ENCODE peak calls at places on chromosomes 13 and 19, in four cellular contexts. One of them, this sample, is unnamed.

GRCh38 chr13:108959254-108959653 is 329.8 kb downstream of the MYO16 start:
- DNase-seq in activated gamma-delta T cell treated with anti-CD3 and anti-CD28 coated beads, Interleukin-2, amount 50 U/mL, for 16 hours: no peak
- DNase-seq in CMK: no peak
- DNase-seq in astrocyte of the cerebellum: no peak
- DNase-seq in this sample: no peak

GRCh38 chr13:20301391-20302071 is 69.4 kb upstream of the GJB6 start:
- DNase-seq in activated gamma-delta T cell treated with anti-CD3 and anti-CD28 coated beads, Interleukin-2, amount 50 U/mL, for 16 hours: no peak
- DNase-seq in CMK: no peak
- DNase-seq in astrocyte of the cerebellum: no peak
- DNase-seq in this sample: no peak

GRCh38 chr19:3010871-3011270 is 18.2 kb downstream of the TLE2 start:
- DNase-seq in activated gamma-delta T cell treated with anti-CD3 and anti-CD28 coated beads, Interleukin-2, amount 50 U/mL, for 16 hours: no peak
- DNase-seq in CMK: no peak
- DNase-seq in astrocyte of the cerebellum: no peak
- DNase-seq in this sample: no peak

GRCh38 chr19:21568816-21569496 is 63.6 kb downstream of the ZNF429 start:
- DNase-seq in activated gamma-delta T cell treated with anti-CD3 and anti-CD28 coated beads, Interleukin-2, amount 50 U/mL, for 16 hours: peak; percentile 56
- DNase-seq in CMK: peak; percentile 54
- DNase-seq in astrocyte of the cerebellum: peak; percentile 31
- DNase-seq in this sample: no peak

GRCh38 chr19:7507884-7508283 is 8.0 kb upstream of the ZNF358 start:
- DNase-seq in activated gamma-delta T cell treated with anti-CD3 and anti-CD28 coated beads, Interleukin-2, amount 50 U/mL, for 16 hours: no peak
- DNase-seq in CMK: peak; percentile 72
- DNase-seq in astrocyte of the cerebellum: no peak
- DNase-seq in this sample: peak; percentile 37

GRCh38 chr19:30437869-30438268 is 65.7 kb downstream of the ZNF536 start:
- DNase-seq in activated gamma-delta T cell treated with anti-CD3 and anti-CD28 coated beads, Interleukin-2, amount 50 U/mL, for 16 hours: no peak
- DNase-seq in CMK: no peak
- DNase-seq in astrocyte of the cerebellum: no peak
- DNase-seq in this sample: no peak

GRCh38 chr13:95530178-95530577 is 22.3 kb upstream of the CLDN10 start:
- DNase-seq in activated gamma-delta T cell treated with anti-CD3 and anti-CD28 coated beads, Interleukin-2, amount 50 U/mL, for 16 hours: no peak
- DNase-seq in CMK: no peak
- DNase-seq in astrocyte of the cerebellum: peak; percentile 49
- DNase-seq in this sample: no peak

GRCh38 chr13:100828226-100828625 is 153.6 kb upstream of the TMTC4 start:
- DNase-seq in activated gamma-delta T cell treated with anti-CD3 and anti-CD28 coated beads, Interleukin-2, amount 50 U/mL, for 16 hours: no peak
- DNase-seq in CMK: no peak
- DNase-seq in astrocyte of the cerebellum: no peak
- DNase-seq in this sample: no peak

GRCh38 chr13:79870766-79871165 is 389.8 kb downstream of the NDFIP2 start:
- DNase-seq in activated gamma-delta T cell treated with anti-CD3 and anti-CD28 coated beads, Interleukin-2, amount 50 U/mL, for 16 hours: no peak
- DNase-seq in CMK: no peak
- DNase-seq in astrocyte of the cerebellum: no peak
- DNase-seq in this sample: no peak

GRCh38 chr19:34232566-34233481 is 21.5 kb upstream of the GARRE1 start:
- DNase-seq in activated gamma-delta T cell treated with anti-CD3 and anti-CD28 coated beads, Interleukin-2, amount 50 U/mL, for 16 hours: no peak
- DNase-seq in CMK: no peak
- DNase-seq in astrocyte of the cerebellum: peak; percentile 95
- DNase-seq in this sample: peak; percentile 74

GRCh38 chr13:106401081-106401480 is 134.4 kb downstream of the EFNB2 start:
- DNase-seq in activated gamma-delta T cell treated with anti-CD3 and anti-CD28 coated beads, Interleukin-2, amount 50 U/mL, for 16 hours: no peak
- DNase-seq in CMK: no peak
- DNase-seq in astrocyte of the cerebellum: no peak
- DNase-seq in this sample: no peak

GRCh38 chr19:2059422-2060201 is 8.6 kb upstream of the MKNK2 start:
- DNase-seq in activated gamma-delta T cell treated with anti-CD3 and anti-CD28 coated beads, Interleukin-2, amount 50 U/mL, for 16 hours: no peak
- DNase-seq in CMK: no peak
- DNase-seq in astrocyte of the cerebellum: no peak
- DNase-seq in this sample: no peak

GRCh38 chr19:38557205-38557799 is 60.5 kb downstream of the MAP4K1 start:
- DNase-seq in activated gamma-delta T cell treated with anti-CD3 and anti-CD28 coated beads, Interleukin-2, amount 50 U/mL, for 16 hours: no peak
- DNase-seq in CMK: peak; percentile 33
- DNase-seq in astrocyte of the cerebellum: no peak
- DNase-seq in this sample: no peak

GRCh38 chr19:43789029-43789428 is 8.3 kb upstream of the KCNN4 start:
- DNase-seq in activated gamma-delta T cell treated with anti-CD3 and anti-CD28 coated beads, Interleukin-2, amount 50 U/mL, for 16 hours: no peak
- DNase-seq in CMK: no peak
- DNase-seq in astrocyte of the cerebellum: no peak
- DNase-seq in this sample: no peak

GRCh38 chr13:50365683-50366391 is 350.6 kb downstream of the KCNRG start:
- DNase-seq in activated gamma-delta T cell treated with anti-CD3 and anti-CD28 coated beads, Interleukin-2, amount 50 U/mL, for 16 hours: peak; percentile 22
- DNase-seq in CMK: no peak
- DNase-seq in astrocyte of the cerebellum: no peak
- DNase-seq in this sample: no peak